ENCODE peak calls at places on chromosome 7, in four cellular contexts. M, F, J and N are unnamed samples.

GRCh38 chr7:48518092-48518491 is 346.8 kb downstream of the ABCA13 start:
- DNase-seq in F (no peak), M (no peak), J (no peak), N (no peak)

GRCh38 chr7:45239486-45239885 is 81.9 kb downstream of the RAMP3 start:
- DNase-seq in F (no peak), M (no peak), J (no peak), N (no peak)

GRCh38 chr7:95875519-95875918 is 103.2 kb downstream of the DYNC1I1 start:
- DNase-seq in M (no peak), F (no peak), J (no peak), N (no peak)

GRCh38 chr7:158587425-158588084 is at the start of gene PTPRN2:
- DNase-seq in F (peak), M (peak), J (peak), N (peak)

GRCh38 chr7:118288098-118288497 is 63.6 kb downstream of the ANKRD7 start:
- DNase-seq in M (no peak), J (no peak), F (no peak), N (no peak)

GRCh38 chr7:32616625-32617024 is 121.3 kb downstream of the AVL9 start:
- DNase-seq in J (no peak), F (no peak), M (peak), N (no peak)

GRCh38 chr7:51234139-51234538 is 82.5 kb downstream of the COBL start:
- DNase-seq in F (no peak), J (peak), M (peak), N (no peak)

GRCh38 chr7:152925412-152926147 is 166.0 kb downstream of the ACTR3B start:
- DNase-seq in J (peak), M (no peak), F (no peak), N (no peak)